ENCODE peak calls at places on chromosomes 4 and X, in five cellular contexts. J is neuronal stem cell, U is mesenchymal stem cell, A is IMR-90, N is H9. Q is an unnamed sample.

GRCh38 chrX:19886888-19887531 is 390 bp downstream of the SH3KBP1 start:
- DNase-seq in J (no peak), U (no peak), A (no peak), N (no peak), Q (no peak)

GRCh38 chr4:142121951-142122350 is 485.6 kb downstream of the IL15 start:
- DNase-seq in J (no peak), U (no peak), A (no peak), N (no peak), Q (no peak)

GRCh38 chr4:95867919-95868318 is 28.0 kb downstream of the PDHA2 start:
- DNase-seq in J (no peak), U (peak), A (no peak), N (no peak), Q (no peak)

GRCh38 chrX:75648803-75649588 is 126.2 kb upstream of the ZDHHC15 start:
- DNase-seq in J (no peak), U (no peak), A (no peak), N (no peak), Q (no peak)

GRCh38 chr4:89509708-89510269 is 202.2 kb upstream of the GPRIN3 start:
- DNase-seq in J (no peak), U (no peak), A (peak), N (no peak), Q (no peak)

GRCh38 chr4:144899393-144899792 is 198.6 kb downstream of the ANAPC10 start:
- DNase-seq in J (no peak), U (no peak), A (no peak), N (no peak), Q (no peak)

GRCh38 chr4:139575072-139575471 is 19.1 kb upstream of the SETD7 start:
- DNase-seq in J (no peak), U (no peak), A (no peak), N (no peak), Q (no peak)

GRCh38 chr4:189763573-189763972 is 177.1 kb upstream of the FRG1 start:
- DNase-seq in J (no peak), U (no peak), A (no peak), N (no peak), Q (no peak)

GRCh38 chr4:124952601-124953000 is 240.1 kb upstream of the ANKRD50 start:
- DNase-seq in J (no peak), U (no peak), A (no peak), N (no peak), Q (no peak)

GRCh38 chr4:12729384-12729783 is 754.8 kb downstream of the RAB28 start:
- DNase-seq in J (no peak), U (peak), A (peak), N (no peak), Q (no peak)

GRCh38 chr4:1682860-1683259 is 1.3 kb downstream of the FAM53A start:
- DNase-seq in J (no peak), U (peak), A (no peak), N (no peak), Q (no peak)

GRCh38 chr4:8268211-8268610 is 1.3 kb upstream of the HTRA3 start:
- DNase-seq in J (no peak), U (no peak), A (no peak), N (no peak), Q (no peak)

GRCh38 chr4:8267077-8267476 is 2.5 kb upstream of the HTRA3 start:
- DNase-seq in J (peak), U (peak), A (peak), N (peak), Q (peak)

GRCh38 chr4:8266088-8266487 is 3.5 kb upstream of the HTRA3 start:
- DNase-seq in J (no peak), U (no peak), A (no peak), N (no peak), Q (no peak)

GRCh38 chr4:8265171-8265929 is 4.2 kb upstream of the HTRA3 start:
- DNase-seq in J (no peak), U (no peak), A (no peak), N (no peak), Q (no peak)

DNA sequence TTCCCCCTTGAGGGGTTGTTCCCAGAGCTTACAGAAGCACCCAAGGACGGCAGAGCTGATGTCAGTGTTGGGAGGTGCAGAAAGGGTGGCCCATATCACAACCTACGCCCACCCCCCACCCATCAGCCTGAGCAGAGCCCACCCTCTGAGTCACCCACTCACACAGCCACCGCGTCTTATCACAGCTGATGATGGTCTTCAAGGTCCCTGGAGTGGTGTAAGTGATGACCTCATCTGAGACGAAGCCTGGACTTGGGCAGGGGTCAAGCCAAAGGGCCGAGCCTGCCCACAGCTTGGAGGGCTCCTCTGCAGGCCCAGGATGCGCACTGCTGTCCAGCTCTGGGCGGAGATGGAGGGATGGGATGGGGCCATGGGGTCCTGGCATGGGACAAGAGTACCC is 3.0 kb upstream of the HTRA3 start:
- DNase-seq in J (no peak), U (no peak), A (no peak), N (no peak), Q (no peak)
- H4K91ac ChIP-seq in J (no peak), U (no peak), A (no peak), N (no peak), Q (no peak)

DNA sequence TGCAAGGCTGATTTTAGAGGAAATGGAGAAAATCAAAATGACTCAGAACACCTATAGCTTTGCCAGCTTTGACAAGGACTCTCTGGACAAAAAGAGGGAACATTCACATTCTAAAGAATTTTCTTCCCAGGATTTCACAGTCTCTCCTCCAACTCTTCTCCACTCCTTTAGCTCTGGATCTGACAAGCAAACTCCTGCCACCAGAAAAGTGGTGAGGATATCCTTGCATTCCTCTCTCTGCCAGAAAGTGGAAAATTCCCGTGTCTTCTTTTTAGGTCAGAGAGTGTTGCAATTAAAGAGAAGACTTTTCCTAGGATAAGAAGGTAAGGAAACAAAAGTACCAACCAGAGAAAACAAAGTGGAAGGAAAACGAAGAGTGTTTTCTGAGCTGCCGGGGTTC is 16.1 kb upstream of the PDGFRA start:
- DNase-seq in J (no peak), U (peak), A (no peak), N (no peak), Q (no peak)
- H4K91ac ChIP-seq in J (no peak), U (no peak), A (no peak), N (no peak), Q (no peak)

GRCh38 chr4:102572452-102572851 is 71.3 kb downstream of the NFKB1 start:
- DNase-seq in J (no peak), U (no peak), A (no peak), N (no peak), Q (no peak)
- H4K91ac ChIP-seq in J (no peak), U (no peak), A (no peak), N (no peak), Q (no peak)

GRCh38 chr4:52051615-52052474 is 741 bp downstream of the SPATA18 start:
- DNase-seq in J (peak), U (peak), A (peak), N (peak), Q (peak)
- H4K91ac ChIP-seq in J (no peak), U (peak), A (peak), N (no peak), Q (peak)

GRCh38 chr4:55077577-55077976 is 47.8 kb downstream of the KDR start:
- DNase-seq in J (no peak), U (no peak), A (no peak), N (no peak), Q (no peak)
- H4K91ac ChIP-seq in J (no peak), U (no peak), A (no peak), N (no peak), Q (no peak)

GRCh38 chr4:184192933-184193332 is 24.7 kb downstream of the ENPP6 start:
- DNase-seq in J (no peak), U (no peak), A (no peak), N (no peak), Q (no peak)

GRCh38 chr4:184191267-184191666 is 26.4 kb downstream of the ENPP6 start:
- DNase-seq in J (no peak), U (no peak), A (no peak), N (no peak), Q (no peak)

GRCh38 chr4:184193556-184194525 is 23.8 kb downstream of the ENPP6 start:
- DNase-seq in J (no peak), U (no peak), A (no peak), N (no peak), Q (no peak)

GRCh38 chr4:184189966-184190365 is 27.7 kb downstream of the ENPP6 start:
- DNase-seq in J (no peak), U (no peak), A (no peak), N (no peak), Q (no peak)

DNA sequence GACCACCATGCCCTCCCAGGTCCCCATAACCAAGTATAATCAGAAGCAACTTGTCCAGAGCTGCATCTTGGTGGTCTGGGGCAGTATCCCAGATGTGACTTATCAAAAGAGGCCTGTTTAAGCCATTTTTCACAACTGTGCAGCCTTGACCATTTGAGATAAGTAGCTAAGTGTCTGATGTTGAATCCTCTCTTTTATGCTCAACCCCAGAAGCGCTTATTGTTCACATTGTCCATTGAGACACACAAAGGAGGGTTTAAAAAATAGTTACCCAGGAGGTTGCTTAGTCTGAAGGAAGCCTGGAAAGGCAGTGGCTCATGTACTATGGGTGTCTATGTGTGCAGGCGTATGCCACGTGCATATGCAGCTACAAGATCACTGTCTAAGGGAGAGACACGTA is 27.0 kb downstream of the ENPP6 start:
- DNase-seq in J (no peak), U (no peak), A (no peak), N (no peak), Q (no peak)
- H4K91ac ChIP-seq in J (no peak), U (no peak), A (no peak), N (no peak), Q (no peak)

GRCh38 chrX:132219343-132219768 is at the start of gene RAP2C:
- DNase-seq in J (peak), U (peak), A (peak), N (peak), Q (peak)

GRCh38 chrX:132216806-132217202 is 2.4 kb downstream of the RAP2C start:
- DNase-seq in J (no peak), U (peak), A (peak), N (no peak), Q (no peak)

GRCh38 chrX:132216283-132216682 is 3.0 kb downstream of the RAP2C start:
- DNase-seq in J (no peak), U (peak), A (no peak), N (no peak), Q (no peak)

GRCh38 chrX:132217203-132218073 is 1.8 kb downstream of the RAP2C start:
- DNase-seq in J (peak), U (peak), A (peak), N (peak), Q (peak)

DNA sequence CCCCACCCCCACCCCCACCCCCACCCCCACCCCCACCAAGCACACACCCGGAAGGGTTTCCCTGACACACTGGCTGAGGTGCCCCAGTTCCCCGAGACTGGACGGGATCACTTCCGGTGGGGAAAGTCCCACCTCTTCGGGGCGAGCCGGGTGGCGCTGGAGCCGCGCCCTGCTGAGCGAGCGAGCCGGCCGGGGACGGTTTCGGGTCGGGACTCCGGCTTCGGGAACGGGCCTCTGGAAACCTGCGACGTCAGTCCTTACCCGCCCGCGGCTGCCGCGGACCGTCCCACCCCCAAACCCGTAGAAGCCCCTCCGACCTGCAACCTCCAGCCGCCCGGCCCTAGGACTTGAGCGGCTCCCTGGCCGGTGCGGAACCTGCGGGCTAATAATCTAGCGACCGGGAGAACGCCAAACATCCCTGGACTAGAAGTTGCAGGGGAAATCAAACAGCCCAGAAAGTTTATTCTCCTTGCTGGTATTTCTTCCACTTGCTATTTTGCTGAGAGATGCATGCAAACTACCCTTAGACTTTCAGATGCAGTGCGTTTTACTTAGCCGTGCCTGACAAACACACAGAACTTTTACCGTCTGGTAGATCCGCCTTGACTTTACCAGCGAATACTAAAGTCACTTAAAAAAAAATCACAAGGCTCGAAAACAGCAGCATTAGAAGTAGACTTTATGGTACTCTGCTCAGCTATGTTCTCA is 993 bp downstream of the RAP2C start:
- DNase-seq in J (peak), U (peak), A (peak), N (peak), Q (peak)
- H4K91ac ChIP-seq in J (no peak), U (peak), A (peak), N (no peak), Q (no peak)

Q was measured in H1.